ENCODE peak calls at places on chromosomes 3 and 15, in eight cellular contexts. One of them, this sample, is unnamed.
A peak's percentile ranks its signal among the peaks of the same experiment; 100 is the strongest.

GRCh38 chr3:150251654-150252053 is 156.4 kb upstream of the TSC22D2 start:
- DNase-seq in stimulated activated CD4-positive, alpha-beta T cell treated with anti-CD3 and anti-CD28 coated beads, Interleukin-15, amount 100 ng/mL, for 1 hour: no peak
- DNase-seq in neural progenitor cell: no peak
- DNase-seq in GM04503: no peak
- DNase-seq in kidney tubule cell: peak; percentile 52
- DNase-seq in activated CD4-positive, alpha-beta T cell treated with anti-CD3 and anti-CD28 coated beads, Interleukin-2, amount 50 U/mL, for 24 hours: no peak
- DNase-seq in activated naive CD8-positive, alpha-beta T cell treated with anti-CD3 and anti-CD28 coated beads, Interleukin-2, amount 50 U/mL, for 24 hours: no peak
- DNase-seq in activated T-helper 1 cell treated with anti-CD3 and anti-CD28 coated beads, Interleukin-2, amount 50 U/mL, for 16 hours: no peak
- DNase-seq in this sample: peak; percentile 52

GRCh38 chr15:31128919-31129768 is 27.6 kb upstream of the TRPM1 start:
- DNase-seq in stimulated activated CD4-positive, alpha-beta T cell treated with anti-CD3 and anti-CD28 coated beads, Interleukin-15, amount 100 ng/mL, for 1 hour: peak; percentile 52
- DNase-seq in neural progenitor cell: peak; percentile 74
- DNase-seq in GM04503: no peak
- DNase-seq in kidney tubule cell: peak; percentile 73
- DNase-seq in activated CD4-positive, alpha-beta T cell treated with anti-CD3 and anti-CD28 coated beads, Interleukin-2, amount 50 U/mL, for 24 hours: peak; percentile 52
- DNase-seq in activated naive CD8-positive, alpha-beta T cell treated with anti-CD3 and anti-CD28 coated beads, Interleukin-2, amount 50 U/mL, for 24 hours: peak; percentile 84
- DNase-seq in activated T-helper 1 cell treated with anti-CD3 and anti-CD28 coated beads, Interleukin-2, amount 50 U/mL, for 16 hours: peak; percentile 52
- DNase-seq in this sample: peak; percentile 72

GRCh38 chr15:69132935-69133861 is 27.2 kb upstream of the GLCE start:
- DNase-seq in stimulated activated CD4-positive, alpha-beta T cell treated with anti-CD3 and anti-CD28 coated beads, Interleukin-15, amount 100 ng/mL, for 1 hour: no peak
- DNase-seq in neural progenitor cell: no peak
- DNase-seq in GM04503: no peak
- DNase-seq in kidney tubule cell: no peak
- DNase-seq in activated CD4-positive, alpha-beta T cell treated with anti-CD3 and anti-CD28 coated beads, Interleukin-2, amount 50 U/mL, for 24 hours: no peak
- DNase-seq in activated naive CD8-positive, alpha-beta T cell treated with anti-CD3 and anti-CD28 coated beads, Interleukin-2, amount 50 U/mL, for 24 hours: no peak
- DNase-seq in activated T-helper 1 cell treated with anti-CD3 and anti-CD28 coated beads, Interleukin-2, amount 50 U/mL, for 16 hours: no peak
- DNase-seq in this sample: no peak

GRCh38 chr15:42879390-42879912 is 41.1 kb downstream of the TTBK2 start:
- DNase-seq in stimulated activated CD4-positive, alpha-beta T cell treated with anti-CD3 and anti-CD28 coated beads, Interleukin-15, amount 100 ng/mL, for 1 hour: no peak
- DNase-seq in neural progenitor cell: no peak
- DNase-seq in GM04503: no peak
- DNase-seq in kidney tubule cell: no peak
- DNase-seq in activated CD4-positive, alpha-beta T cell treated with anti-CD3 and anti-CD28 coated beads, Interleukin-2, amount 50 U/mL, for 24 hours: no peak
- DNase-seq in activated naive CD8-positive, alpha-beta T cell treated with anti-CD3 and anti-CD28 coated beads, Interleukin-2, amount 50 U/mL, for 24 hours: no peak
- DNase-seq in activated T-helper 1 cell treated with anti-CD3 and anti-CD28 coated beads, Interleukin-2, amount 50 U/mL, for 16 hours: no peak
- DNase-seq in this sample: no peak

GRCh38 chr3:43998374-43998840 is 243.3 kb upstream of the TOPAZ1 start:
- DNase-seq in stimulated activated CD4-positive, alpha-beta T cell treated with anti-CD3 and anti-CD28 coated beads, Interleukin-15, amount 100 ng/mL, for 1 hour: no peak
- DNase-seq in neural progenitor cell: peak; percentile 58
- DNase-seq in GM04503: no peak
- DNase-seq in kidney tubule cell: peak; percentile 33
- DNase-seq in activated CD4-positive, alpha-beta T cell treated with anti-CD3 and anti-CD28 coated beads, Interleukin-2, amount 50 U/mL, for 24 hours: no peak
- DNase-seq in activated naive CD8-positive, alpha-beta T cell treated with anti-CD3 and anti-CD28 coated beads, Interleukin-2, amount 50 U/mL, for 24 hours: peak; percentile 11
- DNase-seq in activated T-helper 1 cell treated with anti-CD3 and anti-CD28 coated beads, Interleukin-2, amount 50 U/mL, for 16 hours: no peak
- DNase-seq in this sample: no peak

GRCh38 chr3:47024932-47025331 is 45.5 kb downstream of the NBEAL2 start:
- DNase-seq in stimulated activated CD4-positive, alpha-beta T cell treated with anti-CD3 and anti-CD28 coated beads, Interleukin-15, amount 100 ng/mL, for 1 hour: no peak
- DNase-seq in neural progenitor cell: no peak
- DNase-seq in GM04503: no peak
- DNase-seq in kidney tubule cell: peak; percentile 22
- DNase-seq in activated CD4-positive, alpha-beta T cell treated with anti-CD3 and anti-CD28 coated beads, Interleukin-2, amount 50 U/mL, for 24 hours: no peak
- DNase-seq in activated naive CD8-positive, alpha-beta T cell treated with anti-CD3 and anti-CD28 coated beads, Interleukin-2, amount 50 U/mL, for 24 hours: no peak
- DNase-seq in activated T-helper 1 cell treated with anti-CD3 and anti-CD28 coated beads, Interleukin-2, amount 50 U/mL, for 16 hours: no peak
- DNase-seq in this sample: peak; percentile 38

GRCh38 chr3:184261270-184262165 is at the start of gene CAMK2N2:
- DNase-seq in stimulated activated CD4-positive, alpha-beta T cell treated with anti-CD3 and anti-CD28 coated beads, Interleukin-15, amount 100 ng/mL, for 1 hour: no peak
- DNase-seq in neural progenitor cell: peak; percentile 81
- DNase-seq in GM04503: no peak
- DNase-seq in kidney tubule cell: peak; percentile 60
- DNase-seq in activated CD4-positive, alpha-beta T cell treated with anti-CD3 and anti-CD28 coated beads, Interleukin-2, amount 50 U/mL, for 24 hours: no peak
- DNase-seq in activated naive CD8-positive, alpha-beta T cell treated with anti-CD3 and anti-CD28 coated beads, Interleukin-2, amount 50 U/mL, for 24 hours: peak; percentile 62
- DNase-seq in activated T-helper 1 cell treated with anti-CD3 and anti-CD28 coated beads, Interleukin-2, amount 50 U/mL, for 16 hours: peak; percentile 51
- DNase-seq in this sample: peak; percentile 18

GRCh38 chr3:129424185-129424841 is 4.1 kb downstream of the EFCAB12 start:
- DNase-seq in stimulated activated CD4-positive, alpha-beta T cell treated with anti-CD3 and anti-CD28 coated beads, Interleukin-15, amount 100 ng/mL, for 1 hour: no peak
- DNase-seq in neural progenitor cell: no peak
- DNase-seq in GM04503: no peak
- DNase-seq in kidney tubule cell: peak; percentile 61
- DNase-seq in activated CD4-positive, alpha-beta T cell treated with anti-CD3 and anti-CD28 coated beads, Interleukin-2, amount 50 U/mL, for 24 hours: no peak
- DNase-seq in activated naive CD8-positive, alpha-beta T cell treated with anti-CD3 and anti-CD28 coated beads, Interleukin-2, amount 50 U/mL, for 24 hours: no peak
- DNase-seq in activated T-helper 1 cell treated with anti-CD3 and anti-CD28 coated beads, Interleukin-2, amount 50 U/mL, for 16 hours: no peak
- DNase-seq in this sample: no peak

GRCh38 chr3:62131620-62132019 is 241.7 kb downstream of the FEZF2 start:
- DNase-seq in stimulated activated CD4-positive, alpha-beta T cell treated with anti-CD3 and anti-CD28 coated beads, Interleukin-15, amount 100 ng/mL, for 1 hour: no peak
- DNase-seq in neural progenitor cell: peak; percentile 22
- DNase-seq in GM04503: no peak
- DNase-seq in kidney tubule cell: peak; percentile 14
- DNase-seq in activated CD4-positive, alpha-beta T cell treated with anti-CD3 and anti-CD28 coated beads, Interleukin-2, amount 50 U/mL, for 24 hours: no peak
- DNase-seq in activated naive CD8-positive, alpha-beta T cell treated with anti-CD3 and anti-CD28 coated beads, Interleukin-2, amount 50 U/mL, for 24 hours: no peak
- DNase-seq in activated T-helper 1 cell treated with anti-CD3 and anti-CD28 coated beads, Interleukin-2, amount 50 U/mL, for 16 hours: no peak
- DNase-seq in this sample: peak; percentile 45

GRCh38 chr3:119507404-119507803 is 9.1 kb downstream of the TIMMDC1 start:
- DNase-seq in stimulated activated CD4-positive, alpha-beta T cell treated with anti-CD3 and anti-CD28 coated beads, Interleukin-15, amount 100 ng/mL, for 1 hour: no peak
- DNase-seq in neural progenitor cell: no peak
- DNase-seq in GM04503: no peak
- DNase-seq in kidney tubule cell: no peak
- DNase-seq in activated CD4-positive, alpha-beta T cell treated with anti-CD3 and anti-CD28 coated beads, Interleukin-2, amount 50 U/mL, for 24 hours: no peak
- DNase-seq in activated naive CD8-positive, alpha-beta T cell treated with anti-CD3 and anti-CD28 coated beads, Interleukin-2, amount 50 U/mL, for 24 hours: no peak
- DNase-seq in activated T-helper 1 cell treated with anti-CD3 and anti-CD28 coated beads, Interleukin-2, amount 50 U/mL, for 16 hours: no peak
- DNase-seq in this sample: no peak